ENCODE peak calls at places on chromosomes 13 and 19, in six cellular contexts. One of them, this sample, is unnamed.
A peak's percentile ranks its signal among the peaks of the same experiment; 100 is the strongest.

GRCh38 chr13:28533441-28534166 is 38.7 kb upstream of the FLT1 start:
- DNase-seq in WERI-Rb-1: no peak
- DNase-seq in dorsolateral prefrontal cortex: no peak
- DNase-seq in left ventricle myocardium inferior: no peak
- DNase-seq in fibroblast of lung: no peak
- DNase-seq in IMR-90: no peak
- DNase-seq in this sample: no peak

GRCh38 chr13:21638319-21639282 is 32.3 kb upstream of the FGF9 start:
- DNase-seq in fibroblast of lung: peak; percentile 36
- DNase-seq in WERI-Rb-1: no peak
- DNase-seq in left ventricle myocardium inferior: no peak
- DNase-seq in dorsolateral prefrontal cortex: no peak
- DNase-seq in IMR-90: peak; percentile 4
- DNase-seq in this sample: no peak

GRCh38 chr19:49149652-49150105 is 5.5 kb downstream of the HRC start:
- DNase-seq in IMR-90: peak; percentile 83
- DNase-seq in WERI-Rb-1: peak; percentile 83
- DNase-seq in dorsolateral prefrontal cortex: peak; percentile 62
- DNase-seq in fibroblast of lung: peak; percentile 87
- DNase-seq in left ventricle myocardium inferior: peak; percentile 61
- DNase-seq in this sample: peak; percentile 59

GRCh38 chr13:112446347-112446861 is 70.2 kb downstream of the SPACA7 start:
- DNase-seq in IMR-90: no peak
- DNase-seq in WERI-Rb-1: no peak
- DNase-seq in left ventricle myocardium inferior: no peak
- DNase-seq in dorsolateral prefrontal cortex: no peak
- DNase-seq in fibroblast of lung: no peak
- DNase-seq in this sample: no peak

GRCh38 chr19:57302020-57302465 is 18.2 kb upstream of the ZNF543 start:
- DNase-seq in fibroblast of lung: peak; percentile 97
- DNase-seq in left ventricle myocardium inferior: no peak
- DNase-seq in dorsolateral prefrontal cortex: no peak
- DNase-seq in WERI-Rb-1: no peak
- DNase-seq in IMR-90: peak; percentile 95
- DNase-seq in this sample: peak; percentile 79

GRCh38 chr13:66849706-66850105 is 380.4 kb downstream of the PCDH9 start:
- DNase-seq in IMR-90: no peak
- DNase-seq in WERI-Rb-1: no peak
- DNase-seq in fibroblast of lung: no peak
- DNase-seq in left ventricle myocardium inferior: no peak
- DNase-seq in dorsolateral prefrontal cortex: no peak
- DNase-seq in this sample: no peak

GRCh38 chr19:46992699-46993535 is 26.7 kb upstream of the NPAS1 start:
- DNase-seq in fibroblast of lung: no peak
- DNase-seq in left ventricle myocardium inferior: peak; percentile 60
- DNase-seq in IMR-90: no peak
- DNase-seq in WERI-Rb-1: no peak
- DNase-seq in dorsolateral prefrontal cortex: no peak
- DNase-seq in this sample: no peak

GRCh38 chr19:57664269-57665127 is 4.2 kb upstream of the ZSCAN4 start:
- DNase-seq in fibroblast of lung: peak; percentile 52
- DNase-seq in IMR-90: peak; percentile 31
- DNase-seq in left ventricle myocardium inferior: peak; percentile 66
- DNase-seq in dorsolateral prefrontal cortex: peak; percentile 46
- DNase-seq in WERI-Rb-1: peak; percentile 77
- DNase-seq in this sample: no peak

GRCh38 chr19:23440207-23440606 is 44.9 kb upstream of the ZNF91 start:
- DNase-seq in WERI-Rb-1: peak; percentile 35
- DNase-seq in dorsolateral prefrontal cortex: no peak
- DNase-seq in IMR-90: no peak
- DNase-seq in fibroblast of lung: no peak
- DNase-seq in left ventricle myocardium inferior: no peak
- DNase-seq in this sample: no peak

GRCh38 chr19:1259873-1260748 is 9.0 kb upstream of the CIRBP start:
- DNase-seq in fibroblast of lung: no peak
- DNase-seq in left ventricle myocardium inferior: no peak
- DNase-seq in WERI-Rb-1: no peak
- DNase-seq in dorsolateral prefrontal cortex: no peak
- DNase-seq in IMR-90: no peak
- DNase-seq in this sample: no peak

DNA sequence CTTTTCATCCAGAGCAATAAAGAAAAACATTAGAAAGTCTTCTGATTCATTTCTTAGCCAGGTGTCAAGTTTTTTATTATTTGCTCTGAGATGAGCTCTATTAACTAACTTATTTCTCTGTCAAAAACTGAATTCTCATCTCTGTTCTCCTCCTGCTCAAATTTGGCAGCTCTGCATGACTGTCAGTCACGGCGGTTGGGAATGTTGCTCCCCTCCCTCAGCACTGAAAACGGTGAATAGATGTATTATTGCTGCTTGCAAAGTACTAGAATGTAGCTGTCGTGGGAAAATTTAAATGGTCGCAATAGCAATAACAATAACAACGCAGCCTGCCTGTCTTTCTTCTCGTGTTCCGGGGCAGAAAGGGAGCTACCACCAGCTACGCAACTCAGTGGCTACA is 125.7 kb upstream of the FRY start:
- DNase-seq in dorsolateral prefrontal cortex: no peak
- DNase-seq in fibroblast of lung: no peak
- DNase-seq in WERI-Rb-1: no peak
- DNase-seq in left ventricle myocardium inferior: no peak
- DNase-seq in IMR-90: no peak
- DNase-seq in this sample: no peak
- H3K4me3 ChIP-seq in dorsolateral prefrontal cortex: no peak overlapping the region
- H3K4me3 ChIP-seq in fibroblast of lung: no peak overlapping the region
- H3K4me3 ChIP-seq in WERI-Rb-1: no peak overlapping the region
- H3K4me3 ChIP-seq in left ventricle myocardium inferior: no peak overlapping the region
- H3K4me3 ChIP-seq in IMR-90: no peak overlapping the region
- H3K4me3 ChIP-seq in this sample: no peak overlapping the region

GRCh38 chr19:50380767-50381166 is 3.4 kb upstream of the POLD1 start:
- DNase-seq in left ventricle myocardium inferior: no peak
- DNase-seq in dorsolateral prefrontal cortex: no peak
- DNase-seq in fibroblast of lung: no peak
- DNase-seq in WERI-Rb-1: no peak
- DNase-seq in IMR-90: no peak
- DNase-seq in this sample: no peak

GRCh38 chr19:50384685-50385535 is 763 bp downstream of the POLD1 start:
- DNase-seq in left ventricle myocardium inferior: no peak
- DNase-seq in dorsolateral prefrontal cortex: no peak
- DNase-seq in fibroblast of lung: no peak
- DNase-seq in WERI-Rb-1: no peak
- DNase-seq in IMR-90: peak; percentile 16
- DNase-seq in this sample: no peak

GRCh38 chr19:50381881-50382729 is 2.0 kb upstream of the POLD1 start:
- DNase-seq in fibroblast of lung: no peak
- DNase-seq in IMR-90: no peak
- DNase-seq in left ventricle myocardium inferior: no peak
- DNase-seq in dorsolateral prefrontal cortex: no peak
- DNase-seq in WERI-Rb-1: no peak
- DNase-seq in this sample: no peak

GRCh38 chr19:50383852-50384684 is at the start of gene POLD1:
- DNase-seq in dorsolateral prefrontal cortex: peak; percentile 94
- DNase-seq in WERI-Rb-1: peak; percentile 98
- DNase-seq in fibroblast of lung: peak; percentile 97
- DNase-seq in IMR-90: peak; percentile 96
- DNase-seq in left ventricle myocardium inferior: peak; percentile 98
- DNase-seq in this sample: peak; percentile 89

GRCh38 chr19:50383307-50383851 is 768 bp upstream of the POLD1 start:
- DNase-seq in WERI-Rb-1: no peak
- DNase-seq in dorsolateral prefrontal cortex: no peak
- DNase-seq in IMR-90: no peak
- DNase-seq in fibroblast of lung: no peak
- DNase-seq in left ventricle myocardium inferior: no peak
- DNase-seq in this sample: no peak
- H3K4me3 ChIP-seq in WERI-Rb-1: peak overlapping the region; percentile 79
- H3K4me3 ChIP-seq in dorsolateral prefrontal cortex: peak overlapping the region; percentile 70
- H3K4me3 ChIP-seq in IMR-90: peak overlapping the region; percentile 76
- H3K4me3 ChIP-seq in fibroblast of lung: peak overlapping the region; percentile 73
- H3K4me3 ChIP-seq in left ventricle myocardium inferior: peak overlapping the region; percentile 79
- H3K4me3 ChIP-seq in this sample: peak overlapping the region; percentile 57

DNA sequence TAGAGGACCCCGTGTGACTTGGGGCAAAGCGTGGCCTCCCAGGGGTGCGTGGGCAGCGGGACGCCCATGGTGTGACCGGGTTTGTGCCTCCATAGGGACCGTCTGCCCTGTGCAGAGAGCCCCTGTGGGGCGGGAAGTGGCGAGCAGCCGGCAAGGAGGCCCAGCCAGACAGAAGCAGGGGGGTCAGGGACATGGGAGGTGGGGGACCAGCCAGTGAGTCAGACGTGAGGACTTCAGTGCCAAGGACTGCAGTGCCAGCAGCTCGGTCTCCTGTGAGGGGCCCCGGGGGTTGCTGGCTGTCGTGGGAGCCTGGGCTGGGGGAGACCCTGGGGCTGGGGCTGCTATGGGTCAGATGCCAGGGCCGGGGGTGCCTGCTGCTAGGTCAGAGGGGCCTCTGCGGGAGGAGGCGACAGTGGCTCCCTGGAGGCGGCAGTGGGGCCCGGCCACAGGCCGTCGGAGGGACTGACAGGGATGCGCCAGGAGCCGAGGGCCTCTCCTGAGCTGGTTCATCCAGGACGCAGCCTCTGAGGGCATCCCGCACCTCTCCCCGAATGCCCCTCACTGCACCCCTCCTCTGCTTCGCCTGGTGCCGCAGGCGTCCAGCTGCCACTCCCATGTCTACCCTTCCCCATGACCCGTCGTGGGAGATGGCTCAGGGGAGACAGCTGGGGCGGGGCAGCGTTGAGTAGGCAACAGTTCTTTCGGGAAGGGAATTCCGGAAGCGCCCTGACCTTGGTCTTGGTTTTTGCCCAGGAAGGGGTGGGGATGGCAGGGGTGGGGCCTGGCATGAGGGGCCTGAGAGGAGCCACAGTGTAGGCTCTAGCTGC is 80.0 kb downstream of the KDM4B start:
- DNase-seq in left ventricle myocardium inferior: no peak
- DNase-seq in IMR-90: peak; percentile 66
- DNase-seq in dorsolateral prefrontal cortex: no peak
- DNase-seq in WERI-Rb-1: no peak
- DNase-seq in fibroblast of lung: peak; percentile 53
- DNase-seq in this sample: no peak
- H3K4me3 ChIP-seq in left ventricle myocardium inferior: no peak overlapping the region
- H3K4me3 ChIP-seq in IMR-90: no peak overlapping the region
- H3K4me3 ChIP-seq in dorsolateral prefrontal cortex: no peak overlapping the region
- H3K4me3 ChIP-seq in WERI-Rb-1: no peak overlapping the region
- H3K4me3 ChIP-seq in fibroblast of lung: no peak overlapping the region
- H3K4me3 ChIP-seq in this sample: no peak overlapping the region

GRCh38 chr13:50911937-50912624 is 2.5 kb downstream of the RNASEH2B start:
- DNase-seq in left ventricle myocardium inferior: peak; percentile 85
- DNase-seq in IMR-90: peak; percentile 90
- DNase-seq in fibroblast of lung: peak; percentile 97
- DNase-seq in WERI-Rb-1: peak; percentile 76
- DNase-seq in dorsolateral prefrontal cortex: peak; percentile 80
- DNase-seq in this sample: peak; percentile 76
- H3K4me3 ChIP-seq in left ventricle myocardium inferior: peak overlapping the region; percentile 96
- H3K4me3 ChIP-seq in IMR-90: no peak overlapping the region
- H3K4me3 ChIP-seq in fibroblast of lung: peak overlapping the region; percentile 24
- H3K4me3 ChIP-seq in WERI-Rb-1: no peak overlapping the region
- H3K4me3 ChIP-seq in dorsolateral prefrontal cortex: no peak overlapping the region
- H3K4me3 ChIP-seq in this sample: no peak overlapping the region

GRCh38 chr19:14997981-14998380 is 18.3 kb upstream of the SLC1A6 start:
- DNase-seq in dorsolateral prefrontal cortex: no peak
- DNase-seq in left ventricle myocardium inferior: no peak
- DNase-seq in WERI-Rb-1: no peak
- DNase-seq in IMR-90: no peak
- DNase-seq in fibroblast of lung: no peak
- DNase-seq in this sample: no peak
- H3K4me3 ChIP-seq in dorsolateral prefrontal cortex: no peak overlapping the region
- H3K4me3 ChIP-seq in left ventricle myocardium inferior: no peak overlapping the region
- H3K4me3 ChIP-seq in WERI-Rb-1: no peak overlapping the region
- H3K4me3 ChIP-seq in IMR-90: no peak overlapping the region
- H3K4me3 ChIP-seq in fibroblast of lung: no peak overlapping the region
- H3K4me3 ChIP-seq in this sample: no peak overlapping the region

DNA sequence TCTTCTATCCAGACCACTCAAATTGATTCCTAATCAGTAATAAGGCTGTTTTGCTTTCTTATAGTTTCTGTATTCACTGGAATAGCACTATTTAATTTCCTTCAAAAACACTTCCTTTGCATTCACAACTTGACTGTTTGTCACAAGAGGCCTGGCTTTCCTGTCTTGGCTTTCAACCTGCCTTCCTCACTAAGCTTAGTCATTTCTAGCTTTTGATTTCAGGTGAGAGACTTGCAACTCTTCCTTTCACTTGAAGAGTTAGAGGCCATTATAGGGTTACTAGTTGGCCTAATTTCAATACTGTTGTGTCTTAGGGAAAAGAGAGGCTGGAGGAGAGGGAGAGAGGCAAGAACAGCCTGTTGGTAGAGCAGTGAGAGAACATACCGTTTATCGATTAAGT is 47.0 kb downstream of the SACS start:
- DNase-seq in fibroblast of lung: no peak
- DNase-seq in left ventricle myocardium inferior: no peak
- DNase-seq in dorsolateral prefrontal cortex: no peak
- DNase-seq in IMR-90: no peak
- DNase-seq in WERI-Rb-1: no peak
- DNase-seq in this sample: no peak
- H3K4me3 ChIP-seq in fibroblast of lung: no peak overlapping the region
- H3K4me3 ChIP-seq in left ventricle myocardium inferior: no peak overlapping the region
- H3K4me3 ChIP-seq in dorsolateral prefrontal cortex: no peak overlapping the region
- H3K4me3 ChIP-seq in IMR-90: no peak overlapping the region
- H3K4me3 ChIP-seq in WERI-Rb-1: no peak overlapping the region
- H3K4me3 ChIP-seq in this sample: no peak overlapping the region

GRCh38 chr19:3361384-3362216 is 4.8 kb upstream of the NFIC start:
- DNase-seq in left ventricle myocardium inferior: no peak
- DNase-seq in WERI-Rb-1: no peak
- DNase-seq in IMR-90: no peak
- DNase-seq in dorsolateral prefrontal cortex: no peak
- DNase-seq in fibroblast of lung: no peak
- DNase-seq in this sample: no peak
- H3K4me3 ChIP-seq in left ventricle myocardium inferior: peak overlapping the region; percentile 97
- H3K4me3 ChIP-seq in WERI-Rb-1: no peak overlapping the region
- H3K4me3 ChIP-seq in IMR-90: peak overlapping the region; percentile 75
- H3K4me3 ChIP-seq in dorsolateral prefrontal cortex: peak overlapping the region; percentile 65
- H3K4me3 ChIP-seq in fibroblast of lung: peak overlapping the region; percentile 76
- H3K4me3 ChIP-seq in this sample: peak overlapping the region; percentile 77

DNA sequence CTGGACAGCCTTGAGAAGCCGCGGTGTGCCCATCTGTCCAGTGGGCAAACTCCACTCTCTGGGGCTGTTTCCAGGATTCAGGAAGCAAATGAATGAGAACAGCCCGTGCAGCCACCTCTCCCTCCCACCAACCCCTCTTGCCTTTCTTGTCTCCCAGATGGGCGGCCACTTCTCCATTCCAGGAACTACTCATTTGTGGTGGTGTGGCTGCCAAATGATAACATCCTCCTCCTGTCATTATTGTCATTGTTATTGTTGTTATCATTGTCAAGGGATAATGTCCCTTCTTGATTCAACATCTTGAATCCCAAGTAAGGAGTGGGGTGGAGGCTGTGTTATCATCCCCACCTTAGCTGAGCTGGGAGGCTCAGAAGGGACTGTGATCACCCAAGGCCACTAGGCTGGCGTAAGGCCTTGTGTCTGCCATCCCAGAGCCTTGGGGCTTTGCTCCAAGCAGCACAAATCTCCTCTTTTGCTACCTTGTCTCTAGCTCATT is 1.6 kb downstream of the DNM2 start:
- DNase-seq in IMR-90: no peak
- DNase-seq in left ventricle myocardium inferior: no peak
- DNase-seq in dorsolateral prefrontal cortex: no peak
- DNase-seq in WERI-Rb-1: no peak
- DNase-seq in fibroblast of lung: no peak
- DNase-seq in this sample: no peak
- H3K4me3 ChIP-seq in IMR-90: peak overlapping the region; percentile 82
- H3K4me3 ChIP-seq in left ventricle myocardium inferior: peak overlapping the region; percentile 95
- H3K4me3 ChIP-seq in dorsolateral prefrontal cortex: peak overlapping the region; percentile 91
- H3K4me3 ChIP-seq in WERI-Rb-1: no peak overlapping the region
- H3K4me3 ChIP-seq in fibroblast of lung: peak overlapping the region; percentile 85
- H3K4me3 ChIP-seq in this sample: peak overlapping the region; percentile 85